ENCODE peak calls at places on chromosomes 1 and 21, in nine cellular contexts. F is Panc1, E is tibial artery, H is OCI-LY7, G is epithelial cell of esophagus, B is astrocyte of the spinal cord, M is body of pancreas, J is neural progenitor cell, Q is HCT116. D is an unnamed sample.

GRCh38 chr1:23556661-23557470 is 2.4 kb downstream of the ID3 start:
- DNase-seq in F (no peak), E (no peak), H (peak), G (peak), B (peak), M (peak), J (peak), Q (peak), D (peak)

GRCh38 chr1:90381598-90381997 is 335.5 kb downstream of the BARHL2 start:
- DNase-seq in F (no peak), E (no peak), H (no peak), G (no peak), B (no peak), M (no peak), J (no peak), Q (no peak), D (peak)

GRCh38 chr1:86356247-86356646 is 39.9 kb downstream of the ODF2L start:
- DNase-seq in F (no peak), E (no peak), H (peak), G (peak), B (no peak), M (no peak), J (peak), Q (peak), D (no peak)

GRCh38 chr1:25486602-25487001 is 55.9 kb downstream of the MACO1 start:
- DNase-seq in F (no peak), E (no peak), H (peak), G (peak), B (no peak), M (no peak), J (no peak), Q (no peak), D (no peak)

GRCh38 chr1:44259090-44259489 is 45.8 kb downstream of the DMAP1 start:
- DNase-seq in F (no peak), E (no peak), H (no peak), G (no peak), B (no peak), M (no peak), J (no peak), Q (no peak), D (no peak)

GRCh38 chr1:168093616-168094015 is 43.1 kb downstream of the GPR161 start:
- DNase-seq in F (no peak), E (no peak), H (no peak), G (no peak), B (no peak), M (no peak), J (no peak), Q (no peak), D (no peak)

GRCh38 chr1:229130028-229130668 is 140.8 kb upstream of the RAB4A start:
- DNase-seq in F (no peak), E (no peak), H (peak), G (no peak), B (no peak), M (no peak), J (no peak), Q (no peak), D (no peak)

GRCh38 chr1:94872771-94873495 is 52.8 kb downstream of the SLC44A3 start:
- DNase-seq in F (no peak), E (no peak), H (no peak), G (no peak), B (peak), M (no peak), J (no peak), Q (no peak), D (no peak)

GRCh38 chr1:66445492-66446181 is 88.3 kb upstream of the SGIP1 start:
- DNase-seq in F (no peak), E (no peak), H (peak), G (no peak), B (no peak), M (no peak), J (peak), Q (no peak), D (no peak)

GRCh38 chr1:106620521-106620954 is 435.9 kb upstream of the PRMT6 start:
- DNase-seq in F (peak), E (no peak), H (no peak), G (peak), B (peak), M (no peak), J (no peak), Q (no peak), D (no peak)

GRCh38 chr1:19375621-19376020 is 63.5 kb downstream of the SLC66A1 start:
- DNase-seq in F (no peak), E (no peak), H (no peak), G (no peak), B (no peak), M (no peak), J (no peak), Q (no peak), D (no peak)

GRCh38 chr1:145824499-145824842 is 471 bp downstream of the POLR3C start:
- DNase-seq in F (no peak), E (no peak), H (no peak), G (no peak), B (peak), M (no peak), J (no peak), Q (no peak), D (no peak)

GRCh38 chr1:31374511-31375196 is 1.8 kb upstream of the FABP3 start:
- DNase-seq in F (no peak), E (peak), H (no peak), G (no peak), B (peak), M (peak), J (no peak), Q (no peak), D (peak)

GRCh38 chr1:175383239-175383638 is 190.7 kb upstream of the KIAA0040 start:
- DNase-seq in F (no peak), E (no peak), H (no peak), G (no peak), B (no peak), M (no peak), J (no peak), Q (no peak), D (no peak)

DNA sequence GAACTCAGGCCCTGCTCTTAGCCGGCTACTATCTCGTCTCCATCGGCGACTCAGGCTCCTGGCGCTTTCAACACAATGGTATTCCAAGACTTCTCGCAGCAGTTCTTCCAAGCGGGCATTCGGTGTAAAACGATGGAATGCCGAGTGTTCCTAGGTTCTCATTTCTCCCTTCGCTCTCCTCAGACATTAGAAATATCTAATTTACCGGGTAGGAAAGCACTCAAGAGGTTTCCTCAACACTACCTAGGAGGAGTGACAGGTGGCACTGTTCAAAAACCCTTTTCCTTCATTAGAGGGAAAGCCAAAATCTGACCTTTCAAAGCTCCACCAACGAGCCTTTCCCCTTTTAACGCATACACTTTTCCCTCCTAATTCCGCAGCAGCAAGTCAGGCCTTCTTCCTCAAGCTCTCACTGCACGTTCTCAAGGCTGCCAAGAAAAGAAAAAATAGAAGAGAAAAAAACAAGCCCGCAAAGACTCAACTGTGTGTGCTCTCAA is 601 bp downstream of the UBE2G2 start:
- DNase-seq in F (no peak), E (no peak), H (peak), G (peak), B (peak), M (no peak), J (peak), Q (peak), D (no peak)
- TF ChIP-seq CTCF in F (peak), E (peak), H (peak), G (peak), B (peak), M (peak), J (peak), Q (peak), D (peak)

GRCh38 chr1:204051258-204051657 is 21.7 kb upstream of the SOX13 start:
- DNase-seq in F (no peak), E (no peak), H (no peak), G (no peak), B (no peak), M (no peak), J (no peak), Q (no peak), D (no peak)
- H3K4me3 ChIP-seq in F (no peak), E (no peak), H (no peak), G (no peak), B (no peak), M (no peak), J (no peak), Q (no peak), D (no peak)

DNA sequence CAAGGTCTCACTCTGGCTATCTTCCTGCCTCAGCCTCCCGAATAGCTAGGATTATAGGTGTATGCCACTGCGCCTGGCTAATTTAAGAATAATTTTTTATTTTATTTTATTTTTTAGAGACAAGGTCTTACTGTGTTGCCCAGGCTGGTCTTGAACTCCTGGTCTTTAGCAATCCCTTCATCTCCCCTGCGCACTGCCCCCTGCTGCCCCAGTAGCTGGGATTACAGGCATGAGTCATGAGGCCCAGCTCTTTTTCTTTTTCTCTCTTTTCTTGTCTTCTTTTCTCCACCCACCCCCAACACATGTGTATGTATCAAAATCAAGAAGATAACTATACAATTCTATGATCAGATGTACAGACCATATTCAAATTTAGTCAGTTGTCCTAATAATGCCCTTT is 87.2 kb downstream of the PEX14 start:
- DNase-seq in F (no peak), E (no peak), H (no peak), G (peak), B (no peak), M (no peak), J (no peak), Q (peak), D (no peak)
- TF ChIP-seq CTCF in F (no peak), E (no peak), H (peak), G (peak), B (peak), M (no peak), J (peak), Q (peak), D (no peak)

DNA sequence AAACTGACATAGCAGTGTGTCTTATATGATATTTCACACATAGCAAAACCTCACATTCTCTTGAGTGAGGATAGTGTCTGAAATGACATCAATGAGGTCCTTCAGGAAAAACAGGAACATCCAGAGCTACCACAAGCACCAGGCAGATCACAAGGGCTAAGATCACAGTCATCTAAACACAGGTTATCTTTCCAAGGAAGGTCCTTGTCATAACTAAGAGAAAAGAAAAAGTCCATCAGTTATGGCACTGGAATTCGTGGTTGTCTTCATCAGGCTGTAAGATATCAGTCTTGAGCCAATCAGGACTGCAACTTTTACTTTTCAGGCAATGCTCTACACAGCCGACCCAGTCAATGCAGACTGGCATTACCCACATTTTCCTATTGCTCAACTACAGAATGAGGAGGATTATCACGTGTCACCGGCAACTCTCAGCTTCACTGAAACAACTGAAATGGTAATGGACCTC is 26.4 kb downstream of the SORT1 start:
- DNase-seq in F (no peak), E (peak), H (no peak), G (peak), B (peak), M (no peak), J (no peak), Q (no peak), D (peak)
- H3K4me3 ChIP-seq in F (no peak), E (peak), H (no peak), G (no peak), B (peak), M (no peak), J (no peak), Q (no peak), D (no peak)

GRCh38 chr1:951364-951763 is 7.7 kb downstream of the NOC2L start:
- DNase-seq in F (no peak), E (no peak), H (no peak), G (no peak), B (no peak), M (no peak), J (peak), Q (no peak), D (no peak)
- TF ChIP-seq CTCF in F (no peak), E (no peak), H (peak), G (peak), B (peak), M (peak), J (peak), Q (no peak), D (peak)

GRCh38 chr21:38925923-38926322 is 120.2 kb downstream of the ETS2 start:
- DNase-seq in F (no peak), E (peak), H (no peak), G (peak), B (peak), M (peak), J (no peak), Q (no peak), D (no peak)
- H3K4me3 ChIP-seq in F (no peak), E (peak), H (no peak), G (peak), B (no peak), M (no peak), J (no peak), Q (no peak), D (no peak)

DNA sequence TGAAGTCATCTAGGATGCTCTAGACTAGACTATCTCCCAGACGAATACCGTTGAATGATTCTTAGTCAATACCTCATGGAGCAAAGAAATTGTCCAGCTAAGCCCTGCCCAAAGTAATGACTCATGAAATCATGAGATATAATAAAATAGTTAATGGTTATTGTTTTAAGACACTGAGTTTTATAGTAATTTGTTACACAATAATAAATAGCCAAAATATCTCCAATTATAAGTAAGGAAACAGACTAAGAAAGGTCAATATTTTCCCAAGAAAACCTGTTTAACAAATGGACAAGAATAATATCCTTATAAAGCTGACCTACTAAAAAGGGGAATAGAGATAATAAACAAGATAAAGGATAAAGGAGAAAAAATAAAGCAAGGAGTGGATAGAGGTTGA is 163.8 kb upstream of the LRRC7 start:
- DNase-seq in F (no peak), E (no peak), H (no peak), G (no peak), B (no peak), M (no peak), J (no peak), Q (no peak), D (peak)
- TF ChIP-seq CTCF in F (no peak), E (no peak), H (no peak), G (no peak), B (no peak), M (no peak), J (no peak), Q (no peak), D (no peak)

D was measured in LNCaP clone FGC.